ENCODE peak calls at places on chromosome 12, in five cellular contexts. S is psoas muscle, X is astrocyte of the spinal cord, W is mesothelial cell of epicardium, E is NB4. R is an unnamed sample.
A peak's percentile ranks its signal among the peaks of the same experiment; 100 is the strongest.

GRCh38 chr12:51846911-51847829 is 1.3 kb downstream of the FIGNL2 start:
- DNase-seq in S (no peak), X (no peak), W (no peak), E (peak; percentile 27), R (peak; percentile 37)

GRCh38 chr12:66354291-66354690 is 52.0 kb downstream of the HELB start:
- DNase-seq in S (no peak), X (peak; percentile 47), W (no peak), E (no peak), R (no peak)

GRCh38 chr12:121537814-121538698 is 42.8 kb downstream of the KDM2B start:
- DNase-seq in S (no peak), X (no peak), W (no peak), E (peak; percentile 72), R (peak; percentile 61)

GRCh38 chr12:75533239-75533638 is 21.8 kb upstream of the KRR1 start:
- DNase-seq in S (no peak), X (no peak), W (no peak), E (no peak), R (no peak)

GRCh38 chr12:87960557-87960956 is 68.6 kb downstream of the C12orf50 start:
- DNase-seq in S (no peak), X (no peak), W (no peak), E (no peak), R (no peak)

GRCh38 chr12:49783917-49784676 is 42.7 kb downstream of the TMBIM6 start:
- DNase-seq in S (peak; percentile 48), X (peak; percentile 53), W (no peak), E (peak; percentile 37), R (no peak)

GRCh38 chr12:132807295-132808222 is 21.1 kb downstream of the GOLGA3 start:
- DNase-seq in S (no peak), X (no peak), W (no peak), E (no peak), R (no peak)

GRCh38 chr12:102879144-102879763 is 37.8 kb downstream of the PAH start:
- DNase-seq in S (peak; percentile 57), X (no peak), W (no peak), E (peak; percentile 77), R (no peak)

GRCh38 chr12:27336254-27336653 is 3.6 kb downstream of the BMAL2 start:
- DNase-seq in S (no peak), X (no peak), W (no peak), E (no peak), R (no peak)

GRCh38 chr12:76680940-76681339 is 83.0 kb upstream of the ZDHHC17 start:
- DNase-seq in S (no peak), X (peak; percentile 25), W (no peak), E (no peak), R (no peak)

GRCh38 chr12:112001555-112001954 is 11.4 kb downstream of the TMEM116 start:
- DNase-seq in S (no peak), X (no peak), W (no peak), E (no peak), R (no peak)

GRCh38 chr12:127389923-127390322 is 877.0 kb upstream of the TMEM132C start:
- DNase-seq in S (no peak), X (peak; percentile 82), W (peak; percentile 25), E (peak; percentile 19), R (no peak)

GRCh38 chr12:124919646-124920352 is 5.3 kb upstream of the UBC start:
- DNase-seq in S (no peak), X (peak; percentile 56), W (no peak), E (peak; percentile 44), R (peak; percentile 22)

GRCh38 chr12:58804749-58805148 is 115.6 kb downstream of the LRIG3 start:
- DNase-seq in S (no peak), X (no peak), W (no peak), E (peak; percentile 14), R (no peak)

GRCh38 chr12:53410951-53411350 is 12.7 kb upstream of the AMHR2 start:
- DNase-seq in S (no peak), X (no peak), W (no peak), E (no peak), R (no peak)
- TF ChIP-seq CTCF in S (no peak), X (no peak), W (no peak), E (no peak), R (no peak)

GRCh38 chr12:104056419-104056972 is 6.5 kb upstream of the GLT8D2 start:
- DNase-seq in S (no peak), X (no peak), W (no peak), E (no peak), R (no peak)

GRCh38 chr12:104057771-104058197 is 6.5 kb upstream of the HCFC2 start:
- DNase-seq in S (no peak), X (peak; percentile 41), W (no peak), E (peak; percentile 45), R (no peak)

GRCh38 chr12:104055686-104056388 is 5.8 kb upstream of the GLT8D2 start:
- DNase-seq in S (peak; percentile 55), X (peak; percentile 24), W (no peak), E (no peak), R (no peak)

GRCh38 chr12:104058796-104059195 is 5.5 kb upstream of the HCFC2 start:
- DNase-seq in S (no peak), X (no peak), W (no peak), E (no peak), R (no peak)

GRCh38 chr12:104054681-104055346 is 4.8 kb upstream of the GLT8D2 start:
- DNase-seq in S (no peak), X (no peak), W (no peak), E (no peak), R (no peak)
- TF ChIP-seq CTCF in S (no peak), X (no peak), W (no peak), E (no peak), R (no peak)

DNA sequence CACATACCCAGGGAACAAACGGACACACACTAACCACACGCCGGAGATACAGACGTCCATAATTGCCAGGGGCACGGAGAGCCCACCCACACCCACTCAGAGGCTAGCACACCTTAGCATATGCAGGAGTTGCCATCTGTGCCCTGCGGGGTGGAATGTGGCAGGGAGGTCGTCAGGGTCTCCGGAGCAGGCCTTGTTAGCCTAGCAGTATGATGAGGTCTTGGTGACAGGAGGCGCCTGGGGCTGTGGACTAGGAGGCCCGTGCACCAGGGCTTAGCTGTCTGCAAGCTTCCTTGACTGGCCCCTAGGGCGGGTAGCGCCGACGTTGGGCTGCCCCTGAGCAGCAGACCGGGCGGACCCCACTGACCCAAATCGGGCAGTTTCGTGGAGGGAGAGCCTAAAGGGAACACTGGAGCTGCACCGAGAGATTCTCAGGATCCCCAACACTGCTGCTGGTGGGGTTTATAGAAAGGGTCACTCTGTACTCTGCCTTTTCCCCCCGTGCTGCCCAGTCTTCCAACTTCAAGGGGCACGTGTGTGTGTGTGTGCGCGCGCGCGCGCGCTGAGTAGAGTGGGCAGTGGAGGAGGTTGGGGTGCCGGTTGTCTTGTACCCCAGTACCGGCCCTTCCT is 9.9 kb downstream of the STAC3 start:
- DNase-seq in S (peak; percentile 71), X (no peak), W (no peak), E (peak; percentile 62), R (no peak)
- TF ChIP-seq CTCF in S (peak; percentile 4), X (no peak), W (no peak), E (no peak), R (no peak)

GRCh38 chr12:92735131-92735721 is 32.4 kb downstream of the PLEKHG7 start:
- DNase-seq in S (no peak), X (peak; percentile 97), W (no peak), E (peak; percentile 65), R (no peak)
- TF ChIP-seq CTCF in S (no peak), X (peak; percentile 40), W (no peak), E (peak; percentile 13), R (no peak)

R was measured in natural killer cell.